ENCODE peak calls at places on chromosomes 2 and 18, in four cellular contexts. One of them, this sample, is unnamed.
A peak's percentile ranks its signal among the peaks of the same experiment; 100 is the strongest.

GRCh38 chr2:241933175-241933911 is 63.8 kb downstream of the RTP5 start:
- DNase-seq in H1: no peak
- DNase-seq in trophoblast cell: peak; percentile 95
- DNase-seq in neuronal stem cell: no peak
- DNase-seq in this sample: peak; percentile 59

GRCh38 chr2:96953611-96954489 is 32.5 kb downstream of the FAM178B start:
- DNase-seq in trophoblast cell: no peak
- DNase-seq in H1: no peak
- DNase-seq in neuronal stem cell: no peak
- DNase-seq in this sample: no peak

GRCh38 chr2:5515693-5516092 is 176.5 kb upstream of the SOX11 start:
- DNase-seq in trophoblast cell: no peak
- DNase-seq in neuronal stem cell: no peak
- DNase-seq in H1: no peak
- DNase-seq in this sample: no peak

GRCh38 chr2:26172189-26172865 is 561 bp upstream of the GAREM2 start:
- DNase-seq in neuronal stem cell: peak; percentile 38
- DNase-seq in H1: no peak
- DNase-seq in trophoblast cell: no peak
- DNase-seq in this sample: no peak

GRCh38 chr18:79849328-79850207 is 51.8 kb downstream of the KCNG2 start:
- DNase-seq in trophoblast cell: no peak
- DNase-seq in H1: no peak
- DNase-seq in neuronal stem cell: no peak
- DNase-seq in this sample: no peak

GRCh38 chr2:37361416-37361815 is 17.0 kb downstream of the QPCT start:
- DNase-seq in trophoblast cell: no peak
- DNase-seq in H1: no peak
- DNase-seq in neuronal stem cell: no peak
- DNase-seq in this sample: no peak

GRCh38 chr2:191656389-191656788 is 21.5 kb upstream of the NABP1 start:
- DNase-seq in neuronal stem cell: no peak
- DNase-seq in trophoblast cell: peak; percentile 95
- DNase-seq in H1: no peak
- DNase-seq in this sample: peak; percentile 70

GRCh38 chr2:4882421-4882820 is 809.8 kb upstream of the SOX11 start:
- DNase-seq in trophoblast cell: no peak
- DNase-seq in H1: no peak
- DNase-seq in neuronal stem cell: no peak
- DNase-seq in this sample: no peak

GRCh38 chr2:165698621-165698946 is 95.5 kb downstream of the GALNT3 start:
- DNase-seq in neuronal stem cell: peak; percentile 32
- DNase-seq in trophoblast cell: peak; percentile 57
- DNase-seq in H1: no peak
- DNase-seq in this sample: peak; percentile 69

GRCh38 chr2:67462741-67463496 is 65.8 kb downstream of the ETAA1 start:
- DNase-seq in trophoblast cell: no peak
- DNase-seq in neuronal stem cell: no peak
- DNase-seq in H1: no peak
- DNase-seq in this sample: no peak

GRCh38 chr2:136441979-136442378 is 323.4 kb upstream of the THSD7B start:
- DNase-seq in neuronal stem cell: no peak
- DNase-seq in H1: no peak
- DNase-seq in trophoblast cell: no peak
- DNase-seq in this sample: no peak

GRCh38 chr2:10285578-10286198 is 17.0 kb upstream of the HPCAL1 start:
- DNase-seq in trophoblast cell: peak; percentile 34
- DNase-seq in neuronal stem cell: no peak
- DNase-seq in H1: no peak
- DNase-seq in this sample: peak; percentile 74

GRCh38 chr2:223725986-223726970 is 111.1 kb downstream of the AP1S3 start:
- DNase-seq in trophoblast cell: peak; percentile 40
- DNase-seq in H1: no peak
- DNase-seq in neuronal stem cell: no peak
- DNase-seq in this sample: peak; percentile 44

GRCh38 chr2:37829202-37829601 is 95.9 kb upstream of the RMDN2 start:
- DNase-seq in neuronal stem cell: no peak
- DNase-seq in H1: no peak
- DNase-seq in trophoblast cell: peak; percentile 59
- DNase-seq in this sample: peak; percentile 92

GRCh38 chr2:44342854-44343253 is 18.4 kb downstream of the PREPL start:
- DNase-seq in neuronal stem cell: no peak
- DNase-seq in H1: no peak
- DNase-seq in trophoblast cell: peak; percentile 12
- DNase-seq in this sample: peak; percentile 36

GRCh38 chr18:23265691-23266399 is 130.6 kb downstream of the CABLES1 start:
- DNase-seq in neuronal stem cell: no peak
- DNase-seq in trophoblast cell: peak; percentile 88
- DNase-seq in H1: no peak
- DNase-seq in this sample: no peak

GRCh38 chr18:3453540-3454364 is 3.8 kb downstream of the TGIF1 start:
- DNase-seq in neuronal stem cell: peak; percentile 61
- DNase-seq in trophoblast cell: peak; percentile 83
- DNase-seq in H1: no peak
- DNase-seq in this sample: peak; percentile 98

DNA sequence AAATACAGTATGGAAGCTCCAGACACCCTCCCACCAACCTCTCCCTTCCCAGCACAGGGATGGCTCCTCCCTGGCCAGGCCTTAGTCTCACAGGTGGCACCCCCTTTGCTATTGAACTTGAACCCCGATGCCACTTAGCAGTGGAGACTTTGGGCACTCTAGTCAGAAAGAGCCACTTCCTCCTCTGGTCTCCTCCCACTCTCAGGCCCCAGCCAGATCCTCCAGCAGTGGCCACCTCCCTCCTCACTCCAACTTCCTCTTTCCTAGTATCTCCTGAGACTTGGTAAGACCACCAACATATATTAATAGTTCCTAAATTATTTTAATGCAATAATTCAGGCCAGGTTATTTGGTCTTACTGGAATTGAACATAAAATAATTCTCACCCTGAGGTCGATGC is 437.2 kb upstream of the ID2 start:
- DNase-seq in trophoblast cell: no peak
- DNase-seq in neuronal stem cell: no peak
- DNase-seq in H1: no peak
- DNase-seq in this sample: no peak
- H2BK12ac ChIP-seq in trophoblast cell: no peak overlapping the region
- H2BK12ac ChIP-seq in neuronal stem cell: no peak overlapping the region
- H2BK12ac ChIP-seq in H1: no peak overlapping the region
- H2BK12ac ChIP-seq in this sample: no peak overlapping the region

GRCh38 chr2:189407944-189408209 is 33.4 kb upstream of the WDR75 start:
- DNase-seq in H1: no peak
- DNase-seq in trophoblast cell: no peak
- DNase-seq in neuronal stem cell: no peak
- DNase-seq in this sample: no peak
- H3K4me3 ChIP-seq in H1: no peak overlapping the region
- H3K4me3 ChIP-seq in trophoblast cell: no peak overlapping the region
- H3K4me3 ChIP-seq in neuronal stem cell: no peak overlapping the region
- H3K4me3 ChIP-seq in this sample: no peak overlapping the region

GRCh38 chr2:72024451-72025175 is 123.0 kb downstream of the CYP26B1 start:
- DNase-seq in neuronal stem cell: no peak
- DNase-seq in trophoblast cell: no peak
- DNase-seq in H1: no peak
- DNase-seq in this sample: no peak
- H2BK12ac ChIP-seq in neuronal stem cell: no peak overlapping the region
- H2BK12ac ChIP-seq in trophoblast cell: no peak overlapping the region
- H2BK12ac ChIP-seq in H1: no peak overlapping the region
- H2BK12ac ChIP-seq in this sample: peak overlapping the region; percentile 54

GRCh38 chr2:174246944-174247381 is 1.4 kb downstream of the OLA1 start:
- DNase-seq in H1: no peak
- DNase-seq in trophoblast cell: no peak
- DNase-seq in neuronal stem cell: no peak
- DNase-seq in this sample: no peak
- H3K4me3 ChIP-seq in H1: peak overlapping the region; percentile 81
- H3K4me3 ChIP-seq in trophoblast cell: no peak overlapping the region
- H3K4me3 ChIP-seq in neuronal stem cell: no peak overlapping the region
- H3K4me3 ChIP-seq in this sample: peak overlapping the region; percentile 90